ENCODE peak calls at places on chromosome 5, in eight cellular contexts. X, W, J, K, M, U, C and V are unnamed samples.

GRCh38 chr5:170420809-170421412 is 31.7 kb upstream of the KCNMB1 start:
- DNase-seq in X (no peak), J (peak; percentile 44), U (peak; percentile 26), W (no peak), K (peak; percentile 85), M (peak; percentile 30), C (peak; percentile 49), V (peak; percentile 20)

GRCh38 chr5:134524826-134525686 is at the start of gene JADE2:
- DNase-seq in X (peak; percentile 83), M (peak; percentile 45), K (peak; percentile 89), W (peak; percentile 73), C (peak; percentile 40), U (peak; percentile 73), J (peak; percentile 93), V (peak; percentile 85)

GRCh38 chr5:138032028-138032571 is 779 bp downstream of the FAM13B start:
- DNase-seq in K (peak; percentile 79), M (peak; percentile 39), W (peak; percentile 73), J (no peak), C (no peak), X (no peak), U (peak; percentile 70), V (no peak)

GRCh38 chr5:111278824-111279504 is 54.8 kb downstream of the CAMK4 start:
- DNase-seq in C (peak; percentile 45), K (no peak), M (peak; percentile 18), J (peak; percentile 84), X (no peak), W (peak; percentile 58), U (peak; percentile 49), V (peak; percentile 82)

GRCh38 chr5:137738947-137739346 is 3.1 kb upstream of the KLHL3 start:
- DNase-seq in X (no peak), U (no peak), M (no peak), K (no peak), W (no peak), J (no peak), C (no peak), V (no peak)

GRCh38 chr5:38110130-38110529 is 148.2 kb upstream of the EGFLAM start:
- DNase-seq in J (no peak), C (no peak), W (no peak), M (no peak), U (no peak), K (no peak), X (no peak), V (no peak)

GRCh38 chr5:6188344-6188743 is 190.0 kb downstream of the MED10 start:
- DNase-seq in X (no peak), W (no peak), C (no peak), U (no peak), M (no peak), K (no peak), J (no peak), V (no peak)

GRCh38 chr5:173472164-173472563 is 143.9 kb upstream of the STC2 start:
- DNase-seq in X (no peak), C (peak; percentile 90), M (peak; percentile 70), W (peak; percentile 31), U (peak; percentile 56), K (peak; percentile 90), J (no peak), V (no peak)

GRCh38 chr5:150647275-150648251 is 7.1 kb downstream of the SYNPO start:
- DNase-seq in W (peak; percentile 25), K (peak; percentile 90), C (no peak), M (no peak), X (no peak), U (peak; percentile 85), J (no peak), V (no peak)

GRCh38 chr5:89263846-89264245 is 380.9 kb upstream of the MEF2C start:
- DNase-seq in C (no peak), M (no peak), J (no peak), K (no peak), U (no peak), X (no peak), W (no peak), V (no peak)

GRCh38 chr5:135625061-135625460 is 46.3 kb upstream of the CXCL14 start:
- DNase-seq in W (no peak), X (no peak), M (no peak), C (no peak), K (no peak), U (no peak), J (no peak), V (no peak)

GRCh38 chr5:171158581-171158980 is 150.5 kb upstream of the TLX3 start:
- DNase-seq in K (no peak), C (no peak), W (no peak), X (no peak), U (no peak), J (no peak), M (no peak), V (no peak)

GRCh38 chr5:156394642-156395393 is 67.9 kb downstream of the SGCD start:
- DNase-seq in U (no peak), X (no peak), J (no peak), M (no peak), W (no peak), C (no peak), K (no peak), V (no peak)

GRCh38 chr5:177171961-177172360 is 38.4 kb downstream of the NSD1 start:
- DNase-seq in C (no peak), M (no peak), J (no peak), X (no peak), U (no peak), W (no peak), K (no peak), V (no peak)

GRCh38 chr5:73625314-73625904 is 587 bp upstream of the ARHGEF28 start:
- DNase-seq in C (no peak), J (no peak), W (no peak), K (no peak), X (no peak), M (no peak), U (peak; percentile 18), V (no peak)

DNA sequence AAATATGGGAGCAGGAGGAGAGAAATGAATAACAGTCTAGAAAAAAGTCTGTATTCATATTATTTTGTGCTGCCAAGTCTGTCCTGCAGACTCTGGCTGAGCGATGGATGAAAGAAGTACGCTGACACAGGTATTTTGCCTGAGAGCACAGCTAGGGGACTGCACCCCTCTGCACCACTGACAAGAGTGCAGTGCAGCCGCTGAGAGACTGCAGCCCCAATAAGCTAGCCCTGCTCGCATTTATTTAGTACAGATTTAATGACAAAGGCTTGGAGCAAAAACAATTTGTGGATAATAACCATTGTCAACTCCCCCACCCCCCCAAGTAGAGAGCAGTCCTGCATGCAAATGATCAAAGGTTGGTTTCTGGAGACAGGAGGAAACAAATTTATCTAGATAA is 13.3 kb upstream of the MRPS30 start:
- DNase-seq in U (no peak), C (no peak), J (no peak), W (no peak), X (no peak), K (no peak), M (no peak), V (no peak)
- H3K9me3 ChIP-seq in U (peaks cover 39% of the 10 kb centered on the region), C (peaks cover 39% of the 10 kb centered on the region), J (peaks cover 4% of the 10 kb centered on the region), W (no peaks in the 10 kb centered on the region), X (peaks cover 14% of the 10 kb centered on the region), K (no peaks in the 10 kb centered on the region), M (no peaks in the 10 kb centered on the region), V (peaks cover 20% of the 10 kb centered on the region)

GRCh38 chr5:78472469-78473106 is 112.2 kb downstream of the SCAMP1 start:
- DNase-seq in W (no peak), U (no peak), M (no peak), J (no peak), C (peak; percentile 25), K (no peak), X (no peak), V (no peak)
- TF ChIP-seq CTCF in W (no peak), U (peak; percentile 36), M (no peak), J (no peak), C (peak; percentile 52), K (no peak), X (no peak), V (no peak)

GRCh38 chr5:77209495-77210090 is 887 bp upstream of the PDE8B start:
- DNase-seq in U (no peak), C (no peak), W (no peak), K (no peak), M (no peak), J (no peak), X (no peak), V (no peak)

GRCh38 chr5:77210091-77211012 is at the start of gene PDE8B:
- DNase-seq in W (no peak), C (no peak), K (no peak), M (no peak), X (no peak), J (no peak), U (no peak), V (no peak)

GRCh38 chr5:77211013-77211690 is 672 bp downstream of the PDE8B start:
- DNase-seq in C (no peak), M (no peak), K (no peak), U (no peak), W (no peak), X (no peak), J (no peak), V (no peak)

GRCh38 chr5:77211691-77212047 is 1.2 kb downstream of the PDE8B start:
- DNase-seq in C (no peak), J (no peak), M (no peak), X (no peak), K (no peak), W (no peak), U (no peak), V (no peak)

DNA sequence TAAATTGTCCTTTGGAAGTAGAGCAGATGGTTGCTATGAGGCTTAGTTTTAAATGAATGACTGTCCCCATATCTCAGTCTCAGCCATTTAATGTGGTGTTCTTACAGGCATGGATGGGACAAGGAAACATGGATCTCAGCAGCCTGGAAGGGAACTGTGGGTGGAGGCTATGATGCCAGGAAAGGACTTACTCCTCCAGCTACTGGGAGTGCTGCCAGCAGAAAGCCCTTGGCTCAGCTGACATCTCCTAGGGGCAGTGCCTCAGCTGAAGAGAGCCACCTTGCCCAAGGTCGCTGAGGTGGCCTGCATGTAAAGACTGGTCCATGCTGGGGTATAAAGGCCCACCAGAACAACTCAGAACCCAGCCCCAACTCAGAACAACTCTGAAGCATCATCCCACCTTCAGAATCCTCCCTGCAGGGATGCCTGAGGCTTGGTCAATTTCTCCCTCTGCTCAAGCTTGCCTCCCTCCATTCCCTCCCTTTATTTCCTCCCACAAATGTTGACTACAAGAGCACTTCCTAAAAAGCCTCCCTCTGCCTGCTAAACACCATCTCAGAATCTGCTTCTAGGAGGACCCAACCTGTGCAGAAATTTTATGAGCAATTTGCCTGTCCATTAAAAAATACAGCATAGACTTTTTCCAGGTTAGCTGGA is 1.8 kb upstream of the PDE8B start:
- DNase-seq in K (no peak), J (no peak), M (no peak), X (no peak), W (no peak), U (peak; percentile 27), C (no peak), V (no peak)
- H3K27me3 ChIP-seq in K (peaks cover 8% of the 10 kb centered on the region), J (peaks cover 3% of the 10 kb centered on the region), M (peaks cover 32% of the 10 kb centered on the region), X (peaks cover 33% of the 10 kb centered on the region), W (no peaks in the 10 kb centered on the region), U (peaks cover 52% of the 10 kb centered on the region), C (peaks cover 5% of the 10 kb centered on the region), V (peaks cover 46% of the 10 kb centered on the region)

GRCh38 chr5:99900302-99900811 is 634.8 kb upstream of the FAM174A start:
- DNase-seq in C (no peak), X (no peak), M (no peak), K (no peak), U (no peak), W (no peak), J (no peak), V (no peak)

DNA sequence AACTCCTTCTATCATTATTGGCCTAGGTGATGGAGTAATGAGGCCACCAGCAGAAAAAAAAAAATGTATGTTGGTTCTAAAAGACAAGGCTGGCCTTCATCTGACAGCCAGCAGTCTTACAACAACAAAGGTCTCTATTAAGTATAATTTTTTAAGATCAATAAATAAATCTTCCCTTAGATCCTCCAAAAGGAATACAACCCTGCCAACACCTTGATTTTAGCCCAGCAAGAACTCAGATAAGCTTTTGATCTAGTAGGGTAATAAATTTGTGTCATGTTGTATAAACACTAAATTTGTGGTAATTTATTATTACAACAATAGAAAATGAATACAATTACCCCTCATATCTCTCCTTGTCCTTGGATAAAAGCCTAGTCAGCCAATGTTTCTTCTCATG is 633.2 kb upstream of the FAM174A start:
- DNase-seq in X (no peak), U (no peak), C (no peak), K (no peak), W (no peak), M (no peak), J (no peak), V (no peak)
- H3K9me3 ChIP-seq in X (no peaks in the 10 kb centered on the region), U (no peaks in the 10 kb centered on the region), C (no peaks in the 10 kb centered on the region), K (no peaks in the 10 kb centered on the region), W (no peaks in the 10 kb centered on the region), M (no peaks in the 10 kb centered on the region), J (no peaks in the 10 kb centered on the region), V (no peaks in the 10 kb centered on the region)